ENCODE peak calls at places on chromosomes 6 and 20, in four cellular contexts. One of them, this sample, is unnamed.

GRCh38 chr20:48198951-48199431 is 413.7 kb upstream of the SULF2 start:
- DNase-seq in GM23338: no peak
- DNase-seq in sigmoid colon: no peak
- DNase-seq in Peyer's patch: no peak
- DNase-seq in this sample: no peak

GRCh38 chr6:145729887-145730286 is 5.4 kb downstream of the EPM2A start:
- DNase-seq in Peyer's patch: no peak
- DNase-seq in GM23338: no peak
- DNase-seq in sigmoid colon: no peak
- DNase-seq in this sample: no peak

GRCh38 chr6:118781897-118782296 is 112.1 kb upstream of the ASF1A start:
- DNase-seq in Peyer's patch: no peak
- DNase-seq in GM23338: no peak
- DNase-seq in sigmoid colon: no peak
- DNase-seq in this sample: no peak

GRCh38 chr6:1127129-1127528 is 184.8 kb upstream of the FOXQ1 start:
- DNase-seq in sigmoid colon: no peak
- DNase-seq in Peyer's patch: no peak
- DNase-seq in GM23338: no peak
- DNase-seq in this sample: no peak

GRCh38 chr20:53597521-53598120 is 4.0 kb upstream of the ZNF217 start:
- DNase-seq in Peyer's patch: peak
- DNase-seq in sigmoid colon: no peak
- DNase-seq in GM23338: no peak
- DNase-seq in this sample: no peak

GRCh38 chr6:168828800-168829199 is 387.8 kb downstream of the SMOC2 start:
- DNase-seq in Peyer's patch: no peak
- DNase-seq in sigmoid colon: no peak
- DNase-seq in GM23338: no peak
- DNase-seq in this sample: no peak

GRCh38 chr6:159043986-159044385 is 805 bp downstream of the TAGAP start:
- DNase-seq in sigmoid colon: no peak
- DNase-seq in Peyer's patch: no peak
- DNase-seq in GM23338: no peak
- DNase-seq in this sample: no peak

GRCh38 chr6:169238766-169239165 is 14.9 kb downstream of the THBS2 start:
- DNase-seq in Peyer's patch: peak
- DNase-seq in sigmoid colon: no peak
- DNase-seq in GM23338: no peak
- DNase-seq in this sample: no peak

GRCh38 chr6:44456070-44456965 is 68.8 kb downstream of the CDC5L start:
- DNase-seq in sigmoid colon: no peak
- DNase-seq in GM23338: peak
- DNase-seq in Peyer's patch: peak
- DNase-seq in this sample: no peak

GRCh38 chr6:126890055-126890454 is 228.4 kb upstream of the RSPO3 start:
- DNase-seq in GM23338: no peak
- DNase-seq in sigmoid colon: no peak
- DNase-seq in Peyer's patch: no peak
- DNase-seq in this sample: no peak

GRCh38 chr6:150566486-150566885 is 33.2 kb upstream of the PLEKHG1 start:
- DNase-seq in GM23338: no peak
- DNase-seq in Peyer's patch: no peak
- DNase-seq in sigmoid colon: no peak
- DNase-seq in this sample: no peak

GRCh38 chr6:147561742-147562141 is 53.3 kb downstream of the SAMD5 start:
- DNase-seq in Peyer's patch: no peak
- DNase-seq in sigmoid colon: no peak
- DNase-seq in GM23338: no peak
- DNase-seq in this sample: no peak

GRCh38 chr6:99132026-99132425 is 184.3 kb upstream of the FBXL4 start:
- DNase-seq in sigmoid colon: no peak
- DNase-seq in Peyer's patch: no peak
- DNase-seq in GM23338: no peak
- DNase-seq in this sample: no peak

GRCh38 chr6:99129835-99130234 is 182.1 kb upstream of the FBXL4 start:
- DNase-seq in sigmoid colon: no peak
- DNase-seq in GM23338: no peak
- DNase-seq in Peyer's patch: no peak
- DNase-seq in this sample: no peak

DNA sequence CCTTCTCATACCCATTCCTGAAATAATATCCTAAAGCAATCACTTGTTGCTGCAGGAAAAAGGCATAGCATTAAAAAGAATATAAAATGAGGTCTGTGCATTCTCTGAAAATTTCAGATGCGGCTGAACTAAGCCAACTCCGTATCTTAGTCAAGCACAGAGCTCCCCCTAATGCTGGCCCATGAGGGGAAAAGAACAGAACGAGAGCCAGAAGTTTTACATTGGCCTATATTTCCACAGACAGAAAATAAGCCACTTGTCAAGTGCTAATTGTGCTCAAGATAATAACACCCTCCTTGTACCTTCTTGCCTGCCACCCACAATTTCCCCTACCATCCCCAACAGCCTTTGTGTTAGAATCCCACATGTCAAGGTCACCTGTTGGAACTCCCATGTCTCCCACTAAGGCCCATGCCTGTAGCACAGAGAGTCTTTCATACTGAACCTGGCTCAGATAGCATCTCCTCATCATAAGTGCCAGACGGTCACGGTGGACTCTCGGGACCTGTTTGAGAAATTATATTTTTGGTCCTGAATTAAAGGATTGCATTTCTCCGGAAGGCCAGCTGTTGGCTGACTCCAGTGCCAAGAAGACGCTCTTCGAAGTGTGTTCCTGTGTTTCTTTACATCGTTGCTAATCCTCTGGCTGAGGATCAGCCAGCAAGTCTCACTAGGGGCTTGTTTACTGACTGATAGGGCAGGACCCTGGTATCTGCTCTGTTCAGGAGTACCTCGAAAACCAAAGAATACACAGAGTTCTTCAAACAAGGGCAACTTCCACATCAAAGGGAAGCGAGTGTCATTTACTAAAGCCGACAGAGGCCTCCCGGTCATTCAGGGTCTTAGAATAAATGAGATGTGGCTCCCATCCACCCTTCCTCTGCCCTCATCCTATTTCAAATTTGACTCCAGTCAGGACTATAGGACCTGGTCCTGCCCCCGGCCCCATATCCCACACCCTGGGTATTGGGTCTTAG is 183.4 kb upstream of the FBXL4 start:
- DNase-seq in sigmoid colon: no peak
- DNase-seq in GM23338: peak
- DNase-seq in Peyer's patch: no peak
- DNase-seq in this sample: no peak
- TF ChIP-seq CTCF in sigmoid colon: no peak
- TF ChIP-seq CTCF in GM23338: peak
- TF ChIP-seq CTCF in Peyer's patch: no peak
- TF ChIP-seq CTCF in this sample: no peak

GRCh38 chr20:49319204-49319809 is 41.5 kb upstream of the ZNFX1 start:
- DNase-seq in GM23338: peak
- DNase-seq in sigmoid colon: no peak
- DNase-seq in Peyer's patch: no peak
- DNase-seq in this sample: no peak
- H3K4me3 ChIP-seq in GM23338: peak
- H3K4me3 ChIP-seq in sigmoid colon: no peak
- H3K4me3 ChIP-seq in Peyer's patch: peak
- H3K4me3 ChIP-seq in this sample: no peak

GRCh38 chr20:36523341-36523740 is 18.0 kb upstream of the MYL9 start:
- DNase-seq in sigmoid colon: no peak
- DNase-seq in GM23338: no peak
- DNase-seq in Peyer's patch: no peak
- DNase-seq in this sample: no peak
- TF ChIP-seq CTCF in sigmoid colon: no peak
- TF ChIP-seq CTCF in GM23338: no peak
- TF ChIP-seq CTCF in Peyer's patch: no peak
- TF ChIP-seq CTCF in this sample: no peak

GRCh38 chr6:103715269-103715668 is 1144.5 kb downstream of the HACE1 start:
- DNase-seq in GM23338: no peak
- DNase-seq in Peyer's patch: no peak
- DNase-seq in sigmoid colon: no peak
- DNase-seq in this sample: no peak
- H3K4me3 ChIP-seq in GM23338: no peak
- H3K4me3 ChIP-seq in Peyer's patch: no peak
- H3K4me3 ChIP-seq in sigmoid colon: no peak
- H3K4me3 ChIP-seq in this sample: no peak

GRCh38 chr6:122399348-122400120 is at the start of gene HSF2:
- DNase-seq in sigmoid colon: peak
- DNase-seq in GM23338: peak
- DNase-seq in Peyer's patch: peak
- DNase-seq in this sample: peak
- TF ChIP-seq CTCF in sigmoid colon: no peak
- TF ChIP-seq CTCF in GM23338: peak
- TF ChIP-seq CTCF in Peyer's patch: peak
- TF ChIP-seq CTCF in this sample: peak

DNA sequence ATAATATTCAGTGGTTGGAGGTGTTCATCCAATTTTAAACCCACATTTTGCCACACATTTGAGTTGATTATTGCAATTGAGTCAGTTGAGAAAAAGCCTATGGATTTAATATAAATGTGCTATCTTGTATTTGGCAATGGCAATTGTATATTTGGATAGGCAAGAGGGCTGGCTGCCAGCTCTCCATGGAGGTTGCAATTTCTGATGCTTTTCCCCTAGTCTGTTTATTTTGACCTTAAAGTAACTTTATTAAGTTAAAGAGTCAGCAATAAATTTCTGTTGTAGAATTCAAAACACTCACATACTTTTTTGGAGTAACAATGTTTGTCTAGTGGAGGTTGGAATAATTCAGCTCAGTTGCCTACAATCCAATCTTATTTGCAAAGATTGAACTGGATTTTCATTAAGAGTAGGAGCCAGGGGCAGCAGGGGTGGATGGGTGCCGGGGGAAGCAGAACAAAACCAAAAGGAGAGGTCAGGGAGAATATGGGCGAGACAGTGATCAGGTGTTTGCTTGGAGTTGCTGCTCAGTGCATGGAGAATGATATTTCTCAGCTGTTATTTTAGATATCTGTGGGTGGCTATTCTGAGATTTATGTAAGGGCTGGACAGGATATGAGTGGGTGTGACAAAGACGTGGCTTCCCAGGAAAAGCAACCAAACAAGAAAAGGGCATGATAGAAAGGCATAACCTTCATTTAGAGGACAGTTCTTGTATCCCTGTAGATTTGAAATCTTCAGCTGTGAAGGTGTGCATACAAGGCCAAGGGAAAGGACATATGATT is 163.0 kb downstream of the HDGFL1 start:
- DNase-seq in sigmoid colon: no peak
- DNase-seq in GM23338: no peak
- DNase-seq in Peyer's patch: no peak
- DNase-seq in this sample: no peak
- H3K4me3 ChIP-seq in sigmoid colon: no peak
- H3K4me3 ChIP-seq in GM23338: no peak
- H3K4me3 ChIP-seq in Peyer's patch: no peak
- H3K4me3 ChIP-seq in this sample: no peak

This sample was measured in GM12864.